ENCODE peak calls at places on chromosomes 2 and 18, in nine cellular contexts. One of them, this sample, is unnamed.
A peak's percentile ranks its signal among the peaks of the same experiment; 100 is the strongest.

GRCh38 chr2:43174368-43175186 is 51.8 kb downstream of the ZFP36L2 start:
- DNase-seq in activated naive CD4-positive, alpha-beta T cell treated with anti-CD3 and anti-CD28 coated beads, Interleukin-2, amount 10 ng/mL, durations not matched to agents 7 days and 5 days: peak; percentile 89
- DNase-seq in anterior cingulate cortex: no peak
- DNase-seq in upper lobe of right lung: no peak
- DNase-seq in aorta: peak; percentile 73
- DNase-seq in H54: no peak
- DNase-seq in HCEC 1CT: no peak
- DNase-seq in ovary: no peak
- DNase-seq in type B pancreatic cell: no peak
- DNase-seq in this sample: no peak

GRCh38 chr18:56083097-56083865 is 495.3 kb upstream of the TCF4 start:
- DNase-seq in aorta: peak; percentile 44
- DNase-seq in HCEC 1CT: no peak
- DNase-seq in H54: no peak
- DNase-seq in activated naive CD4-positive, alpha-beta T cell treated with anti-CD3 and anti-CD28 coated beads, Interleukin-2, amount 10 ng/mL, durations not matched to agents 7 days and 5 days: no peak
- DNase-seq in anterior cingulate cortex: no peak
- DNase-seq in type B pancreatic cell: no peak
- DNase-seq in ovary: peak; percentile 57
- DNase-seq in upper lobe of right lung: no peak
- DNase-seq in this sample: peak; percentile 74

GRCh38 chr18:33805592-33805991 is 227.6 kb downstream of the ASXL3 start:
- DNase-seq in upper lobe of right lung: no peak
- DNase-seq in H54: no peak
- DNase-seq in ovary: no peak
- DNase-seq in type B pancreatic cell: no peak
- DNase-seq in anterior cingulate cortex: no peak
- DNase-seq in aorta: no peak
- DNase-seq in HCEC 1CT: no peak
- DNase-seq in activated naive CD4-positive, alpha-beta T cell treated with anti-CD3 and anti-CD28 coated beads, Interleukin-2, amount 10 ng/mL, durations not matched to agents 7 days and 5 days: no peak
- DNase-seq in this sample: no peak

GRCh38 chr2:168841445-168841844 is 39.0 kb downstream of the NOSTRIN start:
- DNase-seq in upper lobe of right lung: no peak
- DNase-seq in ovary: no peak
- DNase-seq in HCEC 1CT: no peak
- DNase-seq in activated naive CD4-positive, alpha-beta T cell treated with anti-CD3 and anti-CD28 coated beads, Interleukin-2, amount 10 ng/mL, durations not matched to agents 7 days and 5 days: no peak
- DNase-seq in H54: no peak
- DNase-seq in anterior cingulate cortex: no peak
- DNase-seq in type B pancreatic cell: no peak
- DNase-seq in aorta: no peak
- DNase-seq in this sample: no peak

GRCh38 chr2:133568172-133568571 is at the start of gene NCKAP5:
- DNase-seq in activated naive CD4-positive, alpha-beta T cell treated with anti-CD3 and anti-CD28 coated beads, Interleukin-2, amount 10 ng/mL, durations not matched to agents 7 days and 5 days: no peak
- DNase-seq in aorta: no peak
- DNase-seq in upper lobe of right lung: no peak
- DNase-seq in anterior cingulate cortex: no peak
- DNase-seq in HCEC 1CT: peak; percentile 22
- DNase-seq in type B pancreatic cell: no peak
- DNase-seq in ovary: no peak
- DNase-seq in H54: no peak
- DNase-seq in this sample: no peak

GRCh38 chr2:216014986-216015385 is 1.6 kb upstream of the MREG start:
- DNase-seq in activated naive CD4-positive, alpha-beta T cell treated with anti-CD3 and anti-CD28 coated beads, Interleukin-2, amount 10 ng/mL, durations not matched to agents 7 days and 5 days: no peak
- DNase-seq in HCEC 1CT: no peak
- DNase-seq in H54: no peak
- DNase-seq in type B pancreatic cell: no peak
- DNase-seq in ovary: no peak
- DNase-seq in aorta: no peak
- DNase-seq in anterior cingulate cortex: no peak
- DNase-seq in upper lobe of right lung: no peak
- DNase-seq in this sample: no peak

GRCh38 chr2:215899111-215900074 is 114.0 kb downstream of the MREG start:
- DNase-seq in type B pancreatic cell: no peak
- DNase-seq in H54: no peak
- DNase-seq in upper lobe of right lung: no peak
- DNase-seq in ovary: no peak
- DNase-seq in HCEC 1CT: no peak
- DNase-seq in activated naive CD4-positive, alpha-beta T cell treated with anti-CD3 and anti-CD28 coated beads, Interleukin-2, amount 10 ng/mL, durations not matched to agents 7 days and 5 days: no peak
- DNase-seq in aorta: no peak
- DNase-seq in anterior cingulate cortex: no peak
- DNase-seq in this sample: no peak

GRCh38 chr2:104438481-104438880 is 415.4 kb upstream of the POU3F3 start:
- DNase-seq in activated naive CD4-positive, alpha-beta T cell treated with anti-CD3 and anti-CD28 coated beads, Interleukin-2, amount 10 ng/mL, durations not matched to agents 7 days and 5 days: no peak
- DNase-seq in H54: no peak
- DNase-seq in aorta: no peak
- DNase-seq in HCEC 1CT: no peak
- DNase-seq in type B pancreatic cell: no peak
- DNase-seq in upper lobe of right lung: no peak
- DNase-seq in ovary: no peak
- DNase-seq in anterior cingulate cortex: no peak
- DNase-seq in this sample: no peak

GRCh38 chr18:56659111-56659510 is 8.0 kb downstream of the WDR7 start:
- DNase-seq in aorta: no peak
- DNase-seq in ovary: no peak
- DNase-seq in type B pancreatic cell: no peak
- DNase-seq in HCEC 1CT: no peak
- DNase-seq in H54: no peak
- DNase-seq in activated naive CD4-positive, alpha-beta T cell treated with anti-CD3 and anti-CD28 coated beads, Interleukin-2, amount 10 ng/mL, durations not matched to agents 7 days and 5 days: no peak
- DNase-seq in anterior cingulate cortex: no peak
- DNase-seq in upper lobe of right lung: no peak
- DNase-seq in this sample: no peak

GRCh38 chr2:54809814-54810213 is 86.4 kb downstream of the EML6 start:
- DNase-seq in upper lobe of right lung: no peak
- DNase-seq in type B pancreatic cell: no peak
- DNase-seq in aorta: no peak
- DNase-seq in ovary: no peak
- DNase-seq in anterior cingulate cortex: no peak
- DNase-seq in activated naive CD4-positive, alpha-beta T cell treated with anti-CD3 and anti-CD28 coated beads, Interleukin-2, amount 10 ng/mL, durations not matched to agents 7 days and 5 days: no peak
- DNase-seq in HCEC 1CT: peak; percentile 30
- DNase-seq in H54: no peak
- DNase-seq in this sample: no peak

GRCh38 chr18:57444301-57444759 is 9.2 kb downstream of the ONECUT2 start:
- DNase-seq in type B pancreatic cell: no peak
- DNase-seq in anterior cingulate cortex: no peak
- DNase-seq in HCEC 1CT: no peak
- DNase-seq in aorta: no peak
- DNase-seq in upper lobe of right lung: no peak
- DNase-seq in H54: no peak
- DNase-seq in activated naive CD4-positive, alpha-beta T cell treated with anti-CD3 and anti-CD28 coated beads, Interleukin-2, amount 10 ng/mL, durations not matched to agents 7 days and 5 days: no peak
- DNase-seq in ovary: no peak
- DNase-seq in this sample: no peak

GRCh38 chr2:184654945-184655344 is 56.6 kb downstream of the ZNF804A start:
- DNase-seq in type B pancreatic cell: no peak
- DNase-seq in ovary: no peak
- DNase-seq in activated naive CD4-positive, alpha-beta T cell treated with anti-CD3 and anti-CD28 coated beads, Interleukin-2, amount 10 ng/mL, durations not matched to agents 7 days and 5 days: no peak
- DNase-seq in upper lobe of right lung: no peak
- DNase-seq in aorta: no peak
- DNase-seq in H54: no peak
- DNase-seq in HCEC 1CT: peak; percentile 88
- DNase-seq in anterior cingulate cortex: no peak
- DNase-seq in this sample: no peak